ENCODE peak calls at places on chromosomes 13 and 19, in seven cellular contexts. I is IMR-90, R is heart left ventricle, Y is uterus, V is adrenal gland, E is GM12891, G is NB4. P is an unnamed sample.

GRCh38 chr19:36043952-36044351 is 10.1 kb downstream of the THAP8 start:
- DNase-seq in I (no peak), R (no peak), Y (no peak), V (no peak), E (no peak), G (no peak), P (no peak)

GRCh38 chr19:41893899-41894298 is 10.9 kb downstream of the ARHGEF1 start:
- DNase-seq in I (peak), R (no peak), Y (no peak), V (no peak), E (no peak), G (peak), P (no peak)

GRCh38 chr13:86425127-86425526 is 625.9 kb upstream of the SLITRK6 start:
- DNase-seq in I (no peak), R (no peak), Y (no peak), V (no peak), E (no peak), G (no peak), P (no peak)

GRCh38 chr19:39843919-39844793 is 2.0 kb downstream of the FBL start:
- DNase-seq in I (peak), R (no peak), Y (no peak), V (no peak), E (no peak), G (peak), P (no peak)

GRCh38 chr13:46496086-46496485 is 56.9 kb upstream of the LRCH1 start:
- DNase-seq in I (no peak), R (no peak), Y (no peak), V (no peak), E (no peak), G (no peak), P (no peak)

GRCh38 chr19:58279042-58279924 is 528 bp downstream of the ZNF8 start:
- DNase-seq in I (peak), R (peak), Y (peak), V (peak), E (peak), G (peak), P (peak)

GRCh38 chr19:13398780-13399726 is 107.2 kb downstream of the CACNA1A start:
- DNase-seq in I (peak), R (no peak), Y (no peak), V (no peak), E (no peak), G (peak), P (peak)

GRCh38 chr13:93751117-93751516 is 524.5 kb downstream of the GPC6 start:
- DNase-seq in I (peak), R (no peak), Y (no peak), V (no peak), E (no peak), G (no peak), P (no peak)

GRCh38 chr13:35889560-35889959 is 241.6 kb downstream of the DCLK1 start:
- DNase-seq in I (no peak), R (no peak), Y (no peak), V (no peak), E (no peak), G (no peak), P (no peak)

GRCh38 chr13:42420304-42420703 is 148.4 kb downstream of the AKAP11 start:
- DNase-seq in I (no peak), R (no peak), Y (no peak), V (no peak), E (peak), G (no peak), P (no peak)

GRCh38 chr19:3672575-3672948 is 27.7 kb downstream of the PIP5K1C start:
- DNase-seq in I (no peak), R (no peak), Y (no peak), V (no peak), E (no peak), G (no peak), P (no peak)

GRCh38 chr19:3669616-3670257 is 30.5 kb downstream of the PIP5K1C start:
- DNase-seq in I (no peak), R (no peak), Y (peak), V (no peak), E (no peak), G (no peak), P (no peak)

GRCh38 chr19:3670258-3670795 is 29.9 kb downstream of the PIP5K1C start:
- DNase-seq in I (peak), R (peak), Y (peak), V (peak), E (no peak), G (no peak), P (no peak)

GRCh38 chr19:3671680-3672574 is 28.3 kb downstream of the PIP5K1C start:
- DNase-seq in I (peak), R (no peak), Y (peak), V (no peak), E (no peak), G (no peak), P (no peak)

DNA sequence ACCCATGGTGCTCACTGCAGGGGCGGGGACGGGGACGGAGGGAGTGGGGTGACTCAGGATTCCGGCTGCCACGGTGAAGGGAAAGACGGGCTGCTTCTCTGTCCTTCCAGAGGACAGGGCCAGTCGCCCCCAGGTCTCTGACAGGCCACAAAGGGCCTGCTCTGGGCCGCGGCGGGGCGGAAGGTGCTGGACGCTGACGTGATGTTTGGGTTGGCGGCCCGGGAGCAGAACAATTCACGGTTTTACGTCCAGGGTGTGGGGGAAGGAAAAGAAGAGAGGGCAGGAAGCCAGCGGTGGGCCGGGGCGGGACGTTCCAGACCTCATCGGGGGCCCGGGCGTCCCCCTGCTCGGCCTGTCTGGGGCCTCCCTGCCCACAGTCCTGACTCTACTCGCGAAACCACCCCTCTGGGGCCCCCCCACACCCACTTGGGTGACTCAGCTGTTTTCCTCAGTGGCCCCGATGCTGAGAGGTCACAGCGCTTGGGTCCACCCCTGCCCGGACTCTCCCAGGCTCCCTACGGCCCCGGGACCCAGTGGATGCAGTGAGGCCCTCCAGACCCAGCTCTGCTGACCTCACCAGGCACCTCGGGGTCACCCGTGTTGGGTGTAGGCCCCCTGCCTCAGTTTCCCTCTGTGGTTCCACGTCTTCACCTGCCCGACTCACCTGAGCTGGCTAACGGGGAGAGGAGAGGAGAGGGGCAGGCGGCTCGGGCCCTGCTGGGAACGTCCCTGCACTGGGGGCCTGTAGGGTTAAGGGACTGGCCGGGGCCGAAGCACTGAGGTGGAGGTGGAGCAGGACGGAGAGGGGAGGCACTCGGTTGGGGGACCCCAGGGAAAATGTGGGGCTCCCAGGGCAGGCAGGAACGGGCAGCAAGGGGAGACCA is 29.2 kb downstream of the PIP5K1C start:
- DNase-seq in I (peak), R (peak), Y (peak), V (peak), E (peak), G (no peak), P (no peak)
- TF ChIP-seq POLR2A in I (peak), R (peak), Y (peak), V (no peak), E (no peak), G (no peak), P (no peak)

GRCh38 chr13:23436680-23437079 is 3.2 kb upstream of the SACS start:
- DNase-seq in I (no peak), R (no peak), Y (no peak), V (no peak), E (no peak), G (no peak), P (no peak)

GRCh38 chr13:23432589-23432988 is 913 bp downstream of the SACS start:
- DNase-seq in I (peak), R (no peak), Y (no peak), V (no peak), E (no peak), G (no peak), P (no peak)

GRCh38 chr13:23430664-23431063 is 2.8 kb downstream of the SACS start:
- DNase-seq in I (no peak), R (no peak), Y (no peak), V (no peak), E (no peak), G (no peak), P (no peak)

GRCh38 chr13:23434431-23434830 is 929 bp upstream of the SACS start:
- DNase-seq in I (no peak), R (no peak), Y (no peak), V (no peak), E (no peak), G (no peak), P (no peak)

GRCh38 chr13:23433171-23434153 is at the start of gene SACS:
- DNase-seq in I (peak), R (peak), Y (no peak), V (peak), E (no peak), G (peak), P (peak)
- TF ChIP-seq POLR2A in I (peak), R (no peak), Y (no peak), V (peak), E (no peak), G (no peak), P (peak)

GRCh38 chr19:45717131-45717982 is 13.3 kb downstream of the FBXO46 start:
- DNase-seq in I (peak), R (peak), Y (peak), V (peak), E (peak), G (peak), P (peak)
- TF ChIP-seq POLR2A in I (peak), R (peak), Y (peak), V (peak), E (peak), G (no peak), P (peak)

GRCh38 chr19:16573296-16573695 is 1.1 kb upstream of the SLC35E1 start:
- DNase-seq in I (no peak), R (no peak), Y (no peak), V (no peak), E (no peak), G (no peak), P (no peak)

GRCh38 chr19:16571689-16572331 is 405 bp downstream of the SLC35E1 start:
- DNase-seq in I (peak), R (peak), Y (no peak), V (peak), E (peak), G (peak), P (no peak)

GRCh38 chr19:16573925-16574324 is 1.7 kb upstream of the SLC35E1 start:
- DNase-seq in I (no peak), R (no peak), Y (no peak), V (no peak), E (no peak), G (no peak), P (no peak)

GRCh38 chr19:16571283-16571682 is 932 bp downstream of the SLC35E1 start:
- DNase-seq in I (peak), R (peak), Y (no peak), V (peak), E (no peak), G (peak), P (peak)

GRCh38 chr19:16572332-16573211 is at the start of gene SLC35E1:
- DNase-seq in I (peak), R (peak), Y (peak), V (peak), E (peak), G (peak), P (peak)
- TF ChIP-seq POLR2A in I (peak), R (peak), Y (peak), V (peak), E (peak), G (peak), P (peak)